ENCODE peak calls at places on chromosomes 3 and 15, in eight cellular contexts. P is foreskin fibroblast, J is cardiac muscle cell, X is GM06990, F is MM.1S, E is fibroblast of the aortic adventitia, U is fibroblast of lung, R is left ventricle myocardium inferior. O is an unnamed sample.

GRCh38 chr15:85367741-85368140 is 12.7 kb upstream of the AKAP13 start:
- DNase-seq in P (no peak), J (no peak), X (no peak), F (no peak), E (no peak), U (no peak), R (no peak), O (no peak)

GRCh38 chr15:44427756-44428724 is 611 bp downstream of the CTDSPL2 start:
- DNase-seq in P (no peak), J (peak), X (no peak), F (peak), E (peak), U (peak), R (no peak), O (no peak)

GRCh38 chr3:134350861-134351311 is 23.4 kb downstream of the AMOTL2 start:
- DNase-seq in P (no peak), J (no peak), X (no peak), F (no peak), E (no peak), U (no peak), R (no peak), O (no peak)

GRCh38 chr3:59480486-59480995 is 430.7 kb upstream of the CFAP20DC start:
- DNase-seq in P (peak), J (peak), X (peak), F (no peak), E (peak), U (peak), R (no peak), O (peak)

GRCh38 chr3:194251007-194251406 is 100.1 kb downstream of the CPN2 start:
- DNase-seq in P (no peak), J (no peak), X (no peak), F (no peak), E (no peak), U (no peak), R (no peak), O (no peak)

GRCh38 chr3:112303811-112304325 is 9.9 kb upstream of the SLC9C1 start:
- DNase-seq in P (no peak), J (peak), X (no peak), F (peak), E (peak), U (peak), R (no peak), O (peak)

GRCh38 chr3:188975612-188976314 is 196.0 kb upstream of the TPRG1 start:
- DNase-seq in P (no peak), J (no peak), X (no peak), F (no peak), E (no peak), U (no peak), R (no peak), O (peak)

GRCh38 chr15:95446854-95447253 is 883.6 kb upstream of the NR2F2 start:
- DNase-seq in P (no peak), J (no peak), X (peak), F (peak), E (no peak), U (no peak), R (no peak), O (no peak)

GRCh38 chr3:15287565-15288330 is 44.6 kb downstream of the SH3BP5 start:
- DNase-seq in P (peak), J (peak), X (no peak), F (no peak), E (peak), U (peak), R (peak), O (peak)

GRCh38 chr15:70974004-70974832 is 81.6 kb downstream of the LRRC49 start:
- DNase-seq in P (peak), J (peak), X (peak), F (peak), E (peak), U (peak), R (no peak), O (peak)

GRCh38 chr3:114179575-114179974 is 723 bp upstream of the DRD3 start:
- DNase-seq in P (peak), J (peak), X (no peak), F (no peak), E (peak), U (peak), R (no peak), O (peak)

GRCh38 chr3:130705501-130705900 is 41.1 kb downstream of the PIK3R4 start:
- DNase-seq in P (no peak), J (no peak), X (no peak), F (no peak), E (no peak), U (no peak), R (no peak), O (no peak)

GRCh38 chr3:130700541-130700940 is 46.1 kb downstream of the PIK3R4 start:
- DNase-seq in P (peak), J (peak), X (no peak), F (no peak), E (peak), U (peak), R (no peak), O (no peak)

GRCh38 chr3:130707914-130708601 is 38.6 kb downstream of the PIK3R4 start:
- DNase-seq in P (no peak), J (no peak), X (no peak), F (no peak), E (peak), U (no peak), R (no peak), O (no peak)

GRCh38 chr3:130699765-130700164 is 46.9 kb downstream of the PIK3R4 start:
- DNase-seq in P (no peak), J (peak), X (peak), F (peak), E (peak), U (no peak), R (no peak), O (peak)

DNA sequence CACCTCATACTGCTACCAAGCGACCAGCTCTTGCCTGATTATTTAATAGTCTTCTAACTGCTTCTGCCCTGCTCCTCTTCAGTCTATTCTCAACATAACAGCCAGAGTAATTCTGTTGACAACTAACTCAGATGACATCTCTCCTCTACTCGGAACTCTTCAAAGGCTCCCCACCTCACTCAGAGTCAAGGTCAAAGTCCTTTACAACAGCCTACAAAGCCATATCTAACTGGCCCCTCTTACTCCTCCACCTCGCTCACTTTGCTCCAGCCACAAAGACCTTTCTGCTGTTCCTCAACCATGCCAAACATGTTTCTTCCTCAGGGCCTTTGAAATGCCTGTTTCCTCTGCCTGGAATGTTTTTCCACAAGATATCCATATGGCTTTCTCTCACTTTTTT is 43.6 kb downstream of the PIK3R4 start:
- DNase-seq in P (no peak), J (no peak), X (no peak), F (no peak), E (no peak), U (no peak), R (no peak), O (no peak)
- H3K4me3 ChIP-seq in P (no peak), J (no peak), X (no peak), F (no peak), E (no peak), U (no peak), R (no peak), O (no peak)

GRCh38 chr15:40590635-40591105 is 3.4 kb upstream of the KNL1 start:
- DNase-seq in P (no peak), J (peak), X (no peak), F (no peak), E (peak), U (no peak), R (no peak), O (no peak)
- H3K4me3 ChIP-seq in P (no peak), J (no peak), X (no peak), F (peak), E (peak), U (peak), R (peak), O (no peak)

GRCh38 chr3:147412491-147412916 is 3.3 kb downstream of the ZIC1 start:
- DNase-seq in P (no peak), J (no peak), X (no peak), F (no peak), E (no peak), U (no peak), R (no peak), O (no peak)
- H3K4me3 ChIP-seq in P (no peak), J (no peak), X (no peak), F (no peak), E (no peak), U (no peak), R (no peak), O (peak)

GRCh38 chr3:27716309-27716708 is 5.8 kb downstream of the EOMES start:
- DNase-seq in P (no peak), J (no peak), X (no peak), F (no peak), E (no peak), U (no peak), R (no peak), O (no peak)

GRCh38 chr3:27715863-27716262 is 6.3 kb downstream of the EOMES start:
- DNase-seq in P (no peak), J (no peak), X (no peak), F (no peak), E (no peak), U (no peak), R (no peak), O (no peak)

GRCh38 chr3:27714692-27715453 is 7.2 kb downstream of the EOMES start:
- DNase-seq in P (no peak), J (no peak), X (peak), F (no peak), E (no peak), U (no peak), R (no peak), O (no peak)

GRCh38 chr3:27714101-27714526 is 8.0 kb downstream of the EOMES start:
- DNase-seq in P (no peak), J (no peak), X (no peak), F (no peak), E (no peak), U (no peak), R (no peak), O (no peak)

DNA sequence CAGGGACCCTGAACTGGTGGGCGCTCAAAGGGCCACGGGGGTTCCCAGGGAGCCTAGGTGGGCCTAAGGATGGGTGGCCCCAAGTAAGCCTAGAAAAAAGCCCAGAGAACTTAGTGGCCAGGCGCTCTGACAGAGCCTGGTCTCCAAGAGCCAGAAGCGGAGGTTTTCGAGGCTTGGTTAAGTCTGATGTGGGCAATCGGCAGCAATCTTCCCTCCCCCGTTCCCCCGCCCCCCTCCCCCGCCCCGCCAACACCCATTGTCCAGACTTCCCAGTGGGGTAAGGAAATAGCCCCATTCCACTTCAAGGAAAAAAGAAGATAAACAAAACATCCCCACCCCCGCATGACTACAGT is 6.7 kb downstream of the EOMES start:
- DNase-seq in P (no peak), J (no peak), X (no peak), F (no peak), E (no peak), U (no peak), R (no peak), O (no peak)
- H3K4me3 ChIP-seq in P (no peak), J (peak), X (no peak), F (no peak), E (peak), U (no peak), R (peak), O (no peak)

DNA sequence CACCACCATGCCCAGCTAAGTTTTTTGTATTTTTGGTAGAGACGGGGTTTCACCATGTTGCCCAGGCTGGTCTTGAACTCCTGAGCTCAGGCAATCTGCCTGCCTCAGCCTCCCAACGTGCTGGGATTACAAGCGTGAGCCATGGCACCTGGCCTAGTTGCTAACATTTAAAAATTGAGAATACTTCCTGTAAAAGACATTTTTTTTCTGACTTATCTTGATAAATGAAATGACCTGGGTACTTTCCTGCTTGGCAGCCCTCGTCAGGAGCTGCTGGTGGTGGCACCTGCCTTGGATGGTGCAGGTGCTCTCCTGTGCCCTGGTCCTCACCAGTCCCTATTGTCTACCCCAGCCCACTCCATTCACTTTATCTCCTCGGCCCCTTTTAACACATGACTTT is 66.8 kb upstream of the FOXP1 start:
- DNase-seq in P (no peak), J (no peak), X (no peak), F (no peak), E (no peak), U (no peak), R (no peak), O (no peak)
- H3K4me3 ChIP-seq in P (no peak), J (no peak), X (no peak), F (no peak), E (no peak), U (no peak), R (no peak), O (no peak)

O was measured in brain microvascular endothelial cell.